ENCODE peak calls at places on chromosomes 4 and X, in ten cellular contexts. Q is mucosa of gallbladder; K is anterior cingulate cortex; L is RWPE2; N is amniotic epithelial cell; H is OCI-LY7; Z is HTR-8/SVneo; P is midbrain; B is naive thymus-derived CD4-positive, alpha-beta T cell; X is memory B cell. J is an unnamed sample.
A peak's percentile ranks its signal among the peaks of the same experiment; 100 is the strongest.

GRCh38 chr4:8267077-8267476 is 2.5 kb upstream of the HTRA3 start:
- DNase-seq in K (no peak), B (no peak), L (no peak), H (peak; percentile 54), Q (peak; percentile 67), X (no peak), P (no peak), N (peak; percentile 91), Z (peak; percentile 29), J (peak; percentile 69)

GRCh38 chr4:81421346-81422218 is 50.1 kb downstream of the RASGEF1B start:
- DNase-seq in K (no peak), H (peak; percentile 57), X (peak; percentile 25), B (no peak), Q (peak; percentile 82), P (no peak), N (no peak), L (no peak), Z (no peak), J (no peak)

GRCh38 chr4:55758570-55758969 is 61.0 kb upstream of the EXOC1L start:
- DNase-seq in P (no peak), Q (no peak), Z (no peak), H (no peak), N (peak; percentile 7), B (no peak), X (no peak), L (no peak), K (no peak), J (peak; percentile 4)

GRCh38 chr4:112099701-112100289 is 45.5 kb upstream of the FAM241A start:
- DNase-seq in B (peak; percentile 15), K (no peak), H (peak; percentile 63), X (no peak), L (no peak), P (peak; percentile 56), N (peak; percentile 61), Q (no peak), Z (peak; percentile 34), J (peak; percentile 67)

GRCh38 chr4:127997534-127998388 is 32.6 kb downstream of the ABHD18 start:
- DNase-seq in K (no peak), P (no peak), B (no peak), X (no peak), H (peak; percentile 66), L (no peak), Z (peak; percentile 43), Q (no peak), N (peak; percentile 80), J (peak; percentile 6)

GRCh38 chr4:75494563-75494962 is 19.6 kb downstream of the RCHY1 start:
- DNase-seq in K (no peak), X (no peak), P (no peak), Q (no peak), Z (no peak), H (no peak), B (no peak), L (no peak), N (peak; percentile 88), J (no peak)

GRCh38 chr4:128323401-128323800 is 35.8 kb upstream of the PGRMC2 start:
- DNase-seq in Z (no peak), Q (no peak), L (no peak), K (no peak), B (no peak), P (no peak), N (no peak), X (no peak), H (no peak), J (no peak)

GRCh38 chr4:149823770-149824221 is 8.2 kb upstream of the IQCM start:
- DNase-seq in X (no peak), L (no peak), H (no peak), Q (no peak), K (no peak), P (no peak), Z (peak; percentile 59), B (no peak), N (peak; percentile 83), J (no peak)

GRCh38 chrX:16786791-16787735 is 797 bp downstream of the TXLNG start:
- DNase-seq in X (peak; percentile 59), P (no peak), H (peak; percentile 40), N (no peak), L (no peak), B (peak; percentile 33), Z (peak; percentile 21), Q (no peak), K (peak; percentile 34), J (no peak)

GRCh38 chrX:39836802-39837420 is 260.8 kb downstream of the BCOR start:
- DNase-seq in H (no peak), P (no peak), L (no peak), K (no peak), X (no peak), N (no peak), Q (no peak), B (no peak), Z (no peak), J (no peak)

GRCh38 chr4:185183622-185184281 is 20.0 kb downstream of the CFAP97 start:
- DNase-seq in P (peak; percentile 89), Z (peak; percentile 73), B (peak; percentile 73), L (no peak), Q (peak; percentile 91), H (peak; percentile 85), K (no peak), N (peak; percentile 88), X (peak; percentile 69), J (peak; percentile 87)

GRCh38 chr4:89752932-89753598 is 83.9 kb downstream of the SNCA start:
- DNase-seq in Z (peak; percentile 18), Q (no peak), H (no peak), N (peak; percentile 89), B (no peak), K (no peak), X (no peak), L (no peak), P (no peak), J (peak; percentile 97)